ENCODE peak calls at places on chromosome 17, in seven cellular contexts. One of them, this sample, is unnamed.

GRCh38 chr17:72296456-72296855 is 175.6 kb downstream of the SOX9 start:
- DNase-seq in tibial artery: no peak
- DNase-seq in pancreas: no peak
- DNase-seq in spleen: no peak
- DNase-seq in HCT116: no peak
- DNase-seq in body of pancreas: no peak
- DNase-seq in cardiac muscle cell: no peak
- DNase-seq in this sample: no peak

GRCh38 chr17:82297804-82298537 is 19.4 kb downstream of the CD7 start:
- DNase-seq in tibial artery: peak; percentile 95
- DNase-seq in pancreas: peak; percentile 90
- DNase-seq in spleen: peak; percentile 97
- DNase-seq in HCT116: no peak
- DNase-seq in body of pancreas: peak; percentile 95
- DNase-seq in cardiac muscle cell: no peak
- DNase-seq in this sample: peak; percentile 85

GRCh38 chr17:8855477-8856204 is 11.8 kb downstream of the PIK3R6 start:
- DNase-seq in tibial artery: no peak
- DNase-seq in pancreas: no peak
- DNase-seq in spleen: no peak
- DNase-seq in HCT116: no peak
- DNase-seq in body of pancreas: no peak
- DNase-seq in cardiac muscle cell: no peak
- DNase-seq in this sample: no peak

GRCh38 chr17:28889996-28890395 is 7.5 kb downstream of the FLOT2 start:
- DNase-seq in tibial artery: no peak
- DNase-seq in pancreas: no peak
- DNase-seq in spleen: no peak
- DNase-seq in HCT116: no peak
- DNase-seq in body of pancreas: no peak
- DNase-seq in cardiac muscle cell: no peak
- DNase-seq in this sample: no peak

GRCh38 chr17:33381201-33381600 is 88.1 kb upstream of the ASIC2 start:
- DNase-seq in tibial artery: no peak
- DNase-seq in pancreas: no peak
- DNase-seq in spleen: no peak
- DNase-seq in HCT116: no peak
- DNase-seq in body of pancreas: no peak
- DNase-seq in cardiac muscle cell: no peak
- DNase-seq in this sample: no peak

GRCh38 chr17:67056746-67057490 is 12.6 kb downstream of the CACNG1 start:
- DNase-seq in tibial artery: no peak
- DNase-seq in pancreas: no peak
- DNase-seq in spleen: peak; percentile 36
- DNase-seq in HCT116: no peak
- DNase-seq in body of pancreas: no peak
- DNase-seq in cardiac muscle cell: no peak
- DNase-seq in this sample: no peak

GRCh38 chr17:65154770-65155589 is 17.8 kb downstream of the RGS9 start:
- DNase-seq in tibial artery: no peak
- DNase-seq in pancreas: no peak
- DNase-seq in spleen: no peak
- DNase-seq in HCT116: no peak
- DNase-seq in body of pancreas: no peak
- DNase-seq in cardiac muscle cell: no peak
- DNase-seq in this sample: no peak

GRCh38 chr17:82229686-82230626 is 1.1 kb downstream of the SLC16A3 start:
- DNase-seq in tibial artery: peak; percentile 70
- DNase-seq in pancreas: no peak
- DNase-seq in spleen: peak; percentile 87
- DNase-seq in HCT116: no peak
- DNase-seq in body of pancreas: no peak
- DNase-seq in cardiac muscle cell: peak; percentile 51
- DNase-seq in this sample: no peak

GRCh38 chr17:41785876-41786226 is 660 bp downstream of the JUP start:
- DNase-seq in tibial artery: no peak
- DNase-seq in pancreas: peak; percentile 71
- DNase-seq in spleen: peak; percentile 82
- DNase-seq in HCT116: no peak
- DNase-seq in body of pancreas: peak; percentile 79
- DNase-seq in cardiac muscle cell: peak; percentile 35
- DNase-seq in this sample: no peak

GRCh38 chr17:39027037-39027436 is 59.8 kb upstream of the FBXO47 start:
- DNase-seq in tibial artery: peak; percentile 76
- DNase-seq in pancreas: peak; percentile 84
- DNase-seq in spleen: no peak
- DNase-seq in HCT116: no peak
- DNase-seq in body of pancreas: peak; percentile 84
- DNase-seq in cardiac muscle cell: peak; percentile 56
- DNase-seq in this sample: peak; percentile 69

DNA sequence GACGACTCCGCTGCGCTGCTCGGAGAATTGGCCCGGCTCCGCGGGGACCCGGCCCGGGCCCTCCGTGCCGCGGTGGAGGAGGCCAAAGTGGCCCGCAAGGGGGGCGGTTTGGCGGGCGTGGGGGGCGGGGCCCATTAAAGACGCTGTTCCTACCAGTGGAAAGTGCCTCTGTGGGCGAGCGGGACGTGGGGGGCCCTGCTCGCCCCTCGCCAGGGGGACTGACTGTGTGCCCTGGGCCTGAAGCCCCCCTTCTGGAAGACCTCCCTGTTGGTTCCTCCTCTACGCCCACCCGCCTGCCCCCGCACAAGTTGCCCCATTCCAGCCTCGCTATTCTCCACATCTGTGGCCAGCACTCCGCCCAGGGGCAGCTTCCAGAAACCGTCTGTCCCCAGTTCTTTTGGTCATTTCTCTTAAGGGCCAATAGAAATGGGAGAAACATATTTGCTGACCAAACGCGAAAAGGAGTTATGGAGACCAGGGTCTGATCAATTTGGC is 1.9 kb upstream of the FGF11 start:
- DNase-seq in tibial artery: no peak
- DNase-seq in pancreas: peak; percentile 38
- DNase-seq in spleen: no peak
- DNase-seq in HCT116: no peak
- DNase-seq in body of pancreas: no peak
- DNase-seq in cardiac muscle cell: no peak
- DNase-seq in this sample: no peak
- TF ChIP-seq CTCF in tibial artery: no peak
- TF ChIP-seq CTCF in pancreas: no peak
- TF ChIP-seq CTCF in spleen: no peak
- TF ChIP-seq CTCF in HCT116: no peak
- TF ChIP-seq CTCF in body of pancreas: no peak
- TF ChIP-seq CTCF in cardiac muscle cell: no peak
- TF ChIP-seq CTCF in this sample: no peak

DNA sequence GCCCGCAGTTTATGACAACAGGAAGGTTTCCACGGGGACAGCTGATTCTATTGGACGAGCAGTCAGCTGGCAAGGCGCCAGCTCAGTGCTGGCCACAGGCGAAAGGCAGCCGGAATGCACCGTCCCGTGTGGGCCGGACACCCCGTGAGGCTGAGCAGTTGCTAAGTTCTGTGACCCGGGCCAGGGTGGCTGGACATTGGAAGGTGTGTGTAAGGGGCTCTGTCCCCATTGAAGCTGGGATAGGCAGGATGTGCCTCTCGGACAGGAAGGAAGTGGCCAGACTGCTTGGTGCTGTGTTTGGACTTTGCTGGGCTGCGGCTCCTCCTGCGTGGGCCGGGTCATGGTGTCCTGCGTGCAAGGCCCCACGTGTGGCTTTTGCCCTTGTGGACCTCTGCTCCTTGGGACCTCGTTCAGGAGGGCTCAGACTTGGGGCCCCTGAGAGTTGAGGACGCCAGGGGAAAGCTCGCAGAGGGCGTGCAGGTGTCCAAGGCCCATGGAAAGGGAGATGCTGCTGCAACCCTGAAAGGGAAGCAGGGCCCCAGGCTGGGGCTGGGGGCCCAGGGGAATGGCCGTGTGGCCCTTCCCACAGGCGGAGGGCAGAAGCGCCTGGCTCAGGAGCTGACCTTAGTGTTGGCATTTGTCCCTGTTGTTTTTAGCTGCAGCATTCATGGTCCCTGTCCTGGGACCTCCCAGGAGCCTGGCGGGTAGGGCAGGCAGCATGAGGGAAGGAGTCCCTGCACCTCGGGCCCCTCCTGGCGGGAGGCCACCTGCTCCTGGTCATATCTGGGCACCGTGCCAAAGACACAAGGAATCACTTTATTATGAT is 10.0 kb downstream of the BAIAP2 start:
- DNase-seq in tibial artery: peak; percentile 82
- DNase-seq in pancreas: peak; percentile 45
- DNase-seq in spleen: peak; percentile 87
- DNase-seq in HCT116: no peak
- DNase-seq in body of pancreas: peak; percentile 77
- DNase-seq in cardiac muscle cell: no peak
- DNase-seq in this sample: peak; percentile 86
- H3K27ac ChIP-seq in tibial artery: no peak overlapping the region
- H3K27ac ChIP-seq in pancreas: no peak overlapping the region
- H3K27ac ChIP-seq in spleen: peak overlapping the region; percentile 65
- H3K27ac ChIP-seq in HCT116: peak overlapping the region; percentile 94
- H3K27ac ChIP-seq in body of pancreas: peak overlapping the region; percentile 76
- H3K27ac ChIP-seq in cardiac muscle cell: no peak overlapping the region
- H3K27ac ChIP-seq in this sample: peak overlapping the region; percentile 3

GRCh38 chr17:17127730-17128291 is 78.3 kb downstream of the PLD6 start:
- DNase-seq in tibial artery: no peak
- DNase-seq in pancreas: no peak
- DNase-seq in spleen: peak; percentile 69
- DNase-seq in HCT116: no peak
- DNase-seq in body of pancreas: no peak
- DNase-seq in cardiac muscle cell: no peak
- DNase-seq in this sample: no peak
- H3K4me1 ChIP-seq in tibial artery: peaks cover 70% of the 10 kb centered on the region
- H3K4me1 ChIP-seq in pancreas: no peaks in the 10 kb centered on the region
- H3K4me1 ChIP-seq in spleen: peaks cover 15% of the 10 kb centered on the region
- H3K4me1 ChIP-seq in HCT116: no peaks in the 10 kb centered on the region
- H3K4me1 ChIP-seq in body of pancreas: no peaks in the 10 kb centered on the region
- H3K4me1 ChIP-seq in cardiac muscle cell: peaks cover 14% of the 10 kb centered on the region
- H3K4me1 ChIP-seq in this sample: peaks cover 8% of the 10 kb centered on the region

GRCh38 chr17:56786989-56787482 is 46.7 kb downstream of the C17orf67 start:
- DNase-seq in tibial artery: no peak
- DNase-seq in pancreas: no peak
- DNase-seq in spleen: no peak
- DNase-seq in HCT116: peak; percentile 90
- DNase-seq in body of pancreas: peak; percentile 53
- DNase-seq in cardiac muscle cell: no peak
- DNase-seq in this sample: no peak
- TF ChIP-seq CTCF in tibial artery: no peak
- TF ChIP-seq CTCF in pancreas: no peak
- TF ChIP-seq CTCF in spleen: no peak
- TF ChIP-seq CTCF in HCT116: no peak
- TF ChIP-seq CTCF in body of pancreas: no peak
- TF ChIP-seq CTCF in cardiac muscle cell: no peak
- TF ChIP-seq CTCF in this sample: no peak

GRCh38 chr17:77304746-77305473 is 164.1 kb downstream of the SEC14L1 start:
- DNase-seq in tibial artery: no peak
- DNase-seq in pancreas: peak; percentile 69
- DNase-seq in spleen: no peak
- DNase-seq in HCT116: no peak
- DNase-seq in body of pancreas: peak; percentile 74
- DNase-seq in cardiac muscle cell: no peak
- DNase-seq in this sample: no peak
- H3K27ac ChIP-seq in tibial artery: no peak overlapping the region
- H3K27ac ChIP-seq in pancreas: no peak overlapping the region
- H3K27ac ChIP-seq in spleen: peak overlapping the region; percentile 5
- H3K27ac ChIP-seq in HCT116: peak overlapping the region; percentile 37
- H3K27ac ChIP-seq in body of pancreas: peak overlapping the region; percentile 67
- H3K27ac ChIP-seq in cardiac muscle cell: no peak overlapping the region
- H3K27ac ChIP-seq in this sample: no peak overlapping the region

DNA sequence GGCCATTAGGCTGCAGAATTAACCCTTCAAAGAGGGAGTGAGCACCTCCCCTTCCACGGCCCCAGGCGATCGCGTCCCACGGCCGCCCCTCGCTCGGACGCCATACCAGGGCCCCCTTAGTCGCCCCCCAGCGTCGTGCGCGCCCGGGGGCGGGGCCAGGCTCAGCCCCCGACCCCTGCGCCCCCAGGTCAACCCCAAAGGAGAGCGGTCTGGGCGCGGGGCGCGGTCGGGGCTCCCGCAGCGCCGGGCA is 367 bp downstream of the ZBTB4 start:
- DNase-seq in tibial artery: no peak
- DNase-seq in pancreas: no peak
- DNase-seq in spleen: no peak
- DNase-seq in HCT116: no peak
- DNase-seq in body of pancreas: no peak
- DNase-seq in cardiac muscle cell: no peak
- DNase-seq in this sample: no peak
- H3K4me1 ChIP-seq in tibial artery: peaks cover 66% of the 10 kb centered on the region
- H3K4me1 ChIP-seq in pancreas: peaks cover 17% of the 10 kb centered on the region
- H3K4me1 ChIP-seq in spleen: peaks cover 37% of the 10 kb centered on the region
- H3K4me1 ChIP-seq in HCT116: peaks cover 25% of the 10 kb centered on the region
- H3K4me1 ChIP-seq in body of pancreas: peaks cover 59% of the 10 kb centered on the region
- H3K4me1 ChIP-seq in cardiac muscle cell: peaks cover 37% of the 10 kb centered on the region
- H3K4me1 ChIP-seq in this sample: peaks cover 27% of the 10 kb centered on the region

GRCh38 chr17:18950944-18951905 is 740 bp upstream of the SLC5A10 start:
- DNase-seq in tibial artery: no peak
- DNase-seq in pancreas: peak; percentile 61
- DNase-seq in spleen: peak; percentile 39
- DNase-seq in HCT116: no peak
- DNase-seq in body of pancreas: peak; percentile 75
- DNase-seq in cardiac muscle cell: peak; percentile 50
- DNase-seq in this sample: no peak

GRCh38 chr17:18954321-18954720 is 2.4 kb downstream of the SLC5A10 start:
- DNase-seq in tibial artery: no peak
- DNase-seq in pancreas: no peak
- DNase-seq in spleen: peak; percentile 53
- DNase-seq in HCT116: no peak
- DNase-seq in body of pancreas: no peak
- DNase-seq in cardiac muscle cell: no peak
- DNase-seq in this sample: no peak

GRCh38 chr17:18949566-18949965 is 2.4 kb upstream of the SLC5A10 start:
- DNase-seq in tibial artery: no peak
- DNase-seq in pancreas: no peak
- DNase-seq in spleen: no peak
- DNase-seq in HCT116: no peak
- DNase-seq in body of pancreas: no peak
- DNase-seq in cardiac muscle cell: no peak
- DNase-seq in this sample: peak; percentile 58

GRCh38 chr17:18953231-18953728 is 1.3 kb downstream of the SLC5A10 start:
- DNase-seq in tibial artery: no peak
- DNase-seq in pancreas: no peak
- DNase-seq in spleen: peak; percentile 58
- DNase-seq in HCT116: no peak
- DNase-seq in body of pancreas: no peak
- DNase-seq in cardiac muscle cell: no peak
- DNase-seq in this sample: no peak

GRCh38 chr17:18951941-18952842 is at the start of gene SLC5A10:
- DNase-seq in tibial artery: no peak
- DNase-seq in pancreas: no peak
- DNase-seq in spleen: peak; percentile 63
- DNase-seq in HCT116: no peak
- DNase-seq in body of pancreas: no peak
- DNase-seq in cardiac muscle cell: no peak
- DNase-seq in this sample: no peak
- TF ChIP-seq CTCF in tibial artery: no peak
- TF ChIP-seq CTCF in pancreas: no peak
- TF ChIP-seq CTCF in spleen: no peak
- TF ChIP-seq CTCF in HCT116: peak; percentile 42
- TF ChIP-seq CTCF in body of pancreas: no peak
- TF ChIP-seq CTCF in cardiac muscle cell: peak; percentile 23
- TF ChIP-seq CTCF in this sample: no peak

GRCh38 chr17:69213059-69213813 is 15.4 kb downstream of the ABCA10 start:
- DNase-seq in tibial artery: no peak
- DNase-seq in pancreas: no peak
- DNase-seq in spleen: no peak
- DNase-seq in HCT116: no peak
- DNase-seq in body of pancreas: no peak
- DNase-seq in cardiac muscle cell: no peak
- DNase-seq in this sample: no peak
- H3K27ac ChIP-seq in tibial artery: no peak overlapping the region
- H3K27ac ChIP-seq in pancreas: no peak overlapping the region
- H3K27ac ChIP-seq in spleen: no peak overlapping the region
- H3K27ac ChIP-seq in HCT116: no peak overlapping the region
- H3K27ac ChIP-seq in body of pancreas: no peak overlapping the region
- H3K27ac ChIP-seq in cardiac muscle cell: no peak overlapping the region
- H3K27ac ChIP-seq in this sample: no peak overlapping the region

GRCh38 chr17:17073627-17074521 is 31.6 kb downstream of the MPRIP start:
- DNase-seq in tibial artery: peak; percentile 55
- DNase-seq in pancreas: no peak
- DNase-seq in spleen: peak; percentile 37
- DNase-seq in HCT116: no peak
- DNase-seq in body of pancreas: no peak
- DNase-seq in cardiac muscle cell: no peak
- DNase-seq in this sample: no peak
- H3K4me1 ChIP-seq in tibial artery: peaks cover 98% of the 10 kb centered on the region
- H3K4me1 ChIP-seq in pancreas: peaks cover 18% of the 10 kb centered on the region
- H3K4me1 ChIP-seq in spleen: peaks cover 21% of the 10 kb centered on the region
- H3K4me1 ChIP-seq in HCT116: peaks cover 5% of the 10 kb centered on the region
- H3K4me1 ChIP-seq in body of pancreas: peaks cover 30% of the 10 kb centered on the region
- H3K4me1 ChIP-seq in cardiac muscle cell: peaks cover 21% of the 10 kb centered on the region
- H3K4me1 ChIP-seq in this sample: peaks cover 33% of the 10 kb centered on the region

This sample was measured in testis.